ENCODE peak calls at places on chromosomes 12 and 14, in seven cellular contexts. Z is HepG2, B is GM23338, V is right atrium auricular region, Y is transverse colon, H is prostate gland, G is uterus. S is an unnamed sample. For H3K4me1 and H3K27me3, the result is how much of the 10 kb centered on the place peaks cover.

GRCh38 chr14:52031781-52032180 is 37.1 kb downstream of the NID2 start:
- DNase-seq in Z (no peak), B (no peak), V (no peak), Y (no peak), H (no peak), G (peak), S (peak)

GRCh38 chr12:22733756-22734155 is 108.8 kb downstream of the ETNK1 start:
- DNase-seq in Z (no peak), B (no peak), V (no peak), Y (no peak), H (no peak), G (no peak), S (no peak)

GRCh38 chr14:104550849-104551728 is 28.5 kb upstream of the C14orf180 start:
- DNase-seq in Z (no peak), B (no peak), V (no peak), Y (no peak), H (no peak), G (peak), S (no peak)

GRCh38 chr14:43407721-43408120 is 1099.4 kb downstream of the FSCB start:
- DNase-seq in Z (no peak), B (no peak), V (no peak), Y (no peak), H (no peak), G (no peak), S (no peak)

GRCh38 chr14:34874386-34875030 is 652 bp downstream of the BAZ1A start:
- DNase-seq in Z (peak), B (peak), V (no peak), Y (peak), H (peak), G (peak), S (peak)

GRCh38 chr12:94553130-94553519 is 93.5 kb upstream of the CEP83 start:
- DNase-seq in Z (no peak), B (no peak), V (peak), Y (no peak), H (no peak), G (no peak), S (no peak)

GRCh38 chr12:64890873-64891468 is 66.5 kb downstream of the TBC1D30 start:
- DNase-seq in Z (peak), B (peak), V (no peak), Y (no peak), H (peak), G (no peak), S (no peak)

GRCh38 chr12:179131-179884 is 34.6 kb downstream of the SLC6A12 start:
- DNase-seq in Z (no peak), B (no peak), V (no peak), Y (no peak), H (no peak), G (no peak), S (peak)

GRCh38 chr12:29149691-29150382 is 759 bp downstream of the FAR2 start:
- DNase-seq in Z (no peak), B (peak), V (no peak), Y (peak), H (no peak), G (no peak), S (peak)

GRCh38 chr14:104294983-104295680 is 156.7 kb downstream of the KIF26A start:
- DNase-seq in Z (no peak), B (no peak), V (no peak), Y (peak), H (no peak), G (no peak), S (no peak)

GRCh38 chr14:73167727-73168126 is 31.4 kb downstream of the PSEN1 start:
- DNase-seq in Z (no peak), B (no peak), V (no peak), Y (peak), H (no peak), G (no peak), S (no peak)

GRCh38 chr14:61673305-61673704 is 22.0 kb upstream of the HIF1A start:
- DNase-seq in Z (no peak), B (peak), V (no peak), Y (no peak), H (no peak), G (no peak), S (no peak)

GRCh38 chr14:23396781-23397407 is 11.2 kb downstream of the MYH6 start:
- DNase-seq in Z (no peak), B (no peak), V (no peak), Y (no peak), H (no peak), G (no peak), S (no peak)

GRCh38 chr12:95385646-95386045 is 88.3 kb upstream of the METAP2 start:
- DNase-seq in Z (no peak), B (no peak), V (no peak), Y (no peak), H (no peak), G (no peak), S (no peak)

GRCh38 chr12:124305776-124306685 is 11.1 kb downstream of the RFLNA start:
- DNase-seq in Z (no peak), B (no peak), V (no peak), Y (no peak), H (no peak), G (no peak), S (no peak)

GRCh38 chr12:15770581-15770980 is 18.6 kb downstream of the EPS8 start:
- DNase-seq in Z (no peak), B (no peak), V (no peak), Y (no peak), H (no peak), G (no peak), S (no peak)

GRCh38 chr12:87671757-87672156 is 357.4 kb downstream of the C12orf50 start:
- DNase-seq in Z (no peak), B (no peak), V (no peak), Y (no peak), H (no peak), G (no peak), S (no peak)

GRCh38 chr14:32524609-32525391 is 195.7 kb downstream of the AKAP6 start:
- DNase-seq in Z (no peak), B (no peak), V (no peak), Y (no peak), H (no peak), G (no peak), S (no peak)

GRCh38 chr12:132311201-132311915 is 18.0 kb downstream of the GALNT9 start:
- DNase-seq in Z (no peak), B (no peak), V (no peak), Y (no peak), H (no peak), G (no peak), S (no peak)

GRCh38 chr12:96250119-96250685 is 56.0 kb downstream of the ELK3 start:
- DNase-seq in Z (no peak), B (no peak), V (no peak), Y (no peak), H (no peak), G (no peak), S (no peak)

GRCh38 chr12:120225852-120226640 is 25.1 kb upstream of the RPLP0 start:
- DNase-seq in Z (no peak), B (peak), V (no peak), Y (peak), H (no peak), G (no peak), S (peak)

GRCh38 chr12:124654666-124655316 is 87.4 kb upstream of the NCOR2 start:
- DNase-seq in Z (no peak), B (no peak), V (peak), Y (no peak), H (peak), G (peak), S (peak)

GRCh38 chr12:107610030-107610859 is 75.4 kb upstream of the PWP1 start:
- DNase-seq in Z (peak), B (peak), V (no peak), Y (no peak), H (no peak), G (no peak), S (peak)

GRCh38 chr12:108609535-108610335 is 11.9 kb upstream of the TMEM119 start:
- DNase-seq in Z (no peak), B (no peak), V (peak), Y (peak), H (no peak), G (peak), S (peak)

GRCh38 chr14:72597834-72598233 is 296.1 kb downstream of the DPF3 start:
- DNase-seq in Z (no peak), B (no peak), V (no peak), Y (no peak), H (no peak), G (no peak), S (no peak)

GRCh38 chr12:52013626-52014310 is 7.0 kb downstream of the TAMALIN start:
- DNase-seq in Z (no peak), B (peak), V (no peak), Y (no peak), H (no peak), G (no peak), S (no peak)

GRCh38 chr14:96349286-96350075 is 13.7 kb downstream of the ATG2B start:
- DNase-seq in Z (no peak), B (peak), V (no peak), Y (no peak), H (no peak), G (no peak), S (no peak)

GRCh38 chr12:29073631-29074239 is 75.3 kb upstream of the FAR2 start:
- DNase-seq in Z (peak), B (peak), V (no peak), Y (no peak), H (peak), G (no peak), S (no peak)

GRCh38 chr12:27549801-27550652 is 26.0 kb downstream of the PPFIBP1 start:
- DNase-seq in Z (peak), B (peak), V (peak), Y (peak), H (peak), G (peak), S (peak)

GRCh38 chr12:100229036-100229635 is 28.5 kb downstream of the ACTR6 start:
- DNase-seq in Z (peak), B (peak), V (no peak), Y (no peak), H (peak), G (no peak), S (no peak)
- H3K4me1 ChIP-seq in Z (under half), B (under half), V (under half), Y (under half), H (under half), G (under half), S (under half)

DNA sequence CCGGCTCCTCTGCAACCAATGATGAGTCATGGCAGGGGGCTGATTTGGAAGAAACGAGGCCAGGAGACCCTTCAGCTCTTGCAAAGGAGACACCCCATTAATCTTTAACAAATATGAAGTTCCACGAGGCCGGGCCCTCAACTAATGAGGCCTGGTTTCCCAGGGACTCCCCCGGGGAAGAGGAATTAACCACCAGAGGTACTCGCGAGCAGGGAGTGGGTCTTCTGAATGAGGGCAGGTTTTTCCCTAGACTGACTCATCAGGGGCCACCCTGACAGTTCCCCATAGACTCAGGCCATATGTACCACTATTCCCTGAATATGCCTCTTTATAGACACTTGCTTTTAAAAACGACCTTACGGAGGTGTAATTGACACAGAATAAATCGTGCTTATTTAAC is 150.7 kb upstream of the LHX5 start:
- DNase-seq in Z (no peak), B (no peak), V (no peak), Y (no peak), H (no peak), G (no peak), S (no peak)
- TF ChIP-seq CTCF in Z (no peak), B (no peak), V (no peak), Y (no peak), H (no peak), G (no peak), S (no peak)

GRCh38 chr14:78316058-78316457 is 145.9 kb downstream of the NRXN3 start:
- DNase-seq in Z (no peak), B (no peak), V (no peak), Y (no peak), H (no peak), G (no peak), S (no peak)

GRCh38 chr14:78319411-78319810 is 149.2 kb downstream of the NRXN3 start:
- DNase-seq in Z (no peak), B (no peak), V (no peak), Y (no peak), H (no peak), G (no peak), S (no peak)

GRCh38 chr14:78324353-78324752 is 154.2 kb downstream of the NRXN3 start:
- DNase-seq in Z (no peak), B (no peak), V (no peak), Y (no peak), H (no peak), G (no peak), S (no peak)

GRCh38 chr14:78316711-78317110 is 146.5 kb downstream of the NRXN3 start:
- DNase-seq in Z (no peak), B (no peak), V (no peak), Y (no peak), H (no peak), G (no peak), S (no peak)

GRCh38 chr14:78319826-78320635 is 149.9 kb downstream of the NRXN3 start:
- DNase-seq in Z (no peak), B (no peak), V (no peak), Y (no peak), H (peak), G (no peak), S (no peak)
- H3K27me3 ChIP-seq in Z (under half), B (under half), V (under half), Y (under half), H (under half), G (under half), S (under half)

GRCh38 chr14:101882141-101882935 is 82.0 kb upstream of the DYNC1H1 start:
- DNase-seq in Z (no peak), B (no peak), V (no peak), Y (no peak), H (no peak), G (no peak), S (no peak)

GRCh38 chr14:101880016-101880297 is 84.4 kb upstream of the DYNC1H1 start:
- DNase-seq in Z (no peak), B (no peak), V (no peak), Y (no peak), H (no peak), G (no peak), S (no peak)

GRCh38 chr14:101878222-101879211 is 85.9 kb upstream of the DYNC1H1 start:
- DNase-seq in Z (no peak), B (no peak), V (no peak), Y (peak), H (no peak), G (no peak), S (no peak)

GRCh38 chr14:101879212-101880015 is 85.0 kb upstream of the DYNC1H1 start:
- DNase-seq in Z (no peak), B (no peak), V (no peak), Y (no peak), H (no peak), G (no peak), S (no peak)

DNA sequence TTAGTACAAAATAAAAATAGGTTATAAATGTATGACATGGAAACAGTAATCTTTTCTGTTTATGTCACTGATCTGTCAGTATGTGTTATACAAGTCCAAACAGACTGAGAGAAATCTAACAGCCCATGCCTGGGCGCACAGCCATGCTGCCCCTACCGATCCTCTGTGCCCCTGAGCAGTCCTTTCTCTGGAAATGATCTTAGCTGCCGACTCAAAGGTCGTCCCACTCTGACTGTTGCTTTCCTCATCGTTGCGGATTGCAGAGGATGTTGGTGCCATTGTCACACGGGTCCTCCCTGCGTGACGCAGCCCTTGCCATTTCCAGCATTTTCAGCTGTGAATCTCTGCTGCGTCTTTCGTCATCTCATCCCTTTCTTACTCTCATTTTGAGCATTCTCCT is 82.9 kb upstream of the DYNC1H1 start:
- DNase-seq in Z (no peak), B (no peak), V (peak), Y (no peak), H (no peak), G (no peak), S (no peak)
- H3K4me1 ChIP-seq in Z (under half), B (under half), V (under half), Y (under half), H (under half), G (under half), S (under half)

GRCh38 chr12:129911437-129912049 is 7.7 kb upstream of the TMEM132D start:
- DNase-seq in Z (peak), B (peak), V (no peak), Y (peak), H (peak), G (no peak), S (peak)
- TF ChIP-seq CTCF in Z (peak), B (peak), V (peak), Y (peak), H (peak), G (peak), S (peak)

GRCh38 chr14:76867536-76868452 is 41.6 kb downstream of the LRRC74A start:
- DNase-seq in Z (no peak), B (no peak), V (no peak), Y (peak), H (no peak), G (no peak), S (no peak)

GRCh38 chr14:76861574-76862255 is 35.5 kb downstream of the LRRC74A start:
- DNase-seq in Z (no peak), B (no peak), V (no peak), Y (no peak), H (no peak), G (no peak), S (no peak)

GRCh38 chr14:76862546-76863282 is 36.5 kb downstream of the LRRC74A start:
- DNase-seq in Z (no peak), B (no peak), V (no peak), Y (no peak), H (no peak), G (no peak), S (no peak)

GRCh38 chr14:76866469-76866868 is 40.3 kb downstream of the LRRC74A start:
- DNase-seq in Z (no peak), B (no peak), V (no peak), Y (no peak), H (no peak), G (no peak), S (no peak)

GRCh38 chr14:76863724-76864407 is 37.7 kb downstream of the LRRC74A start:
- DNase-seq in Z (peak), B (no peak), V (peak), Y (peak), H (no peak), G (no peak), S (peak)
- H3K27me3 ChIP-seq in Z (under half), B (under half), V (under half), Y (under half), H (under half), G (under half), S (under half)

DNA sequence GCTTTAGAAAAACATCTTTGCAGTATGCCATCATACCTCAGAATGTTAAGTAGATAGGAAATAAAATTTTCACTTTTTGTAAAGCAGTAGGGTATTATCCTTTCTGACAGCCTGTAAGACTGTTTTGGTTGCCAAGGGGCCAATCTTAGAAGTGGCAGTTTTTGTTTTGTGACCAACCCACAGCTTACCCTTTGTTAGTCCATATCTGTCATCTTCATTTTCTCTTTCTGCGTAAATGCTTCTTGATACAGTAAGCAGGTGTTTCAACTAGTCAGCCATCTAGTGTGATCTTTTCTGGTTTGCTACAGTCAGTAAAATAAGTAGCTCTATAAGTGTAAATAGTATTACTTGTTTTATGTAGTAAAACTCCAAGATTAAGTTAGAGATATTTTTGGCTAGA is 8.8 kb downstream of the PPM1A start:
- DNase-seq in Z (no peak), B (no peak), V (no peak), Y (no peak), H (no peak), G (no peak), S (no peak)
- H3K4me1 ChIP-seq in Z (under half), B (under half), V (half or more), Y (under half), H (under half), G (under half), S (under half)

S was measured in heart right ventricle.